ENCODE peak calls at places on chromosome 19, in seven cellular contexts. One of them, this sample, is unnamed.
A peak's percentile ranks its signal among the peaks of the same experiment; 100 is the strongest.

GRCh38 chr19:44643605-44644390 is at the start of gene PVR:
- DNase-seq in adrenal gland: peak; percentile 77
- DNase-seq in CD4-positive, alpha-beta T cell: no peak
- DNase-seq in OCI-LY7: no peak
- DNase-seq in astrocyte: peak; percentile 58
- DNase-seq in type B pancreatic cell: peak; percentile 78
- DNase-seq in colonic mucosa: peak; percentile 79
- DNase-seq in this sample: peak; percentile 68

GRCh38 chr19:9939301-9939913 is 3.1 kb upstream of the OLFM2 start:
- DNase-seq in OCI-LY7: no peak
- DNase-seq in colonic mucosa: no peak
- DNase-seq in type B pancreatic cell: no peak
- DNase-seq in adrenal gland: no peak
- DNase-seq in astrocyte: no peak
- DNase-seq in CD4-positive, alpha-beta T cell: no peak
- DNase-seq in this sample: no peak

GRCh38 chr19:33463194-33463593 is 58.4 kb downstream of the PEPD start:
- DNase-seq in type B pancreatic cell: no peak
- DNase-seq in CD4-positive, alpha-beta T cell: no peak
- DNase-seq in colonic mucosa: no peak
- DNase-seq in astrocyte: no peak
- DNase-seq in adrenal gland: no peak
- DNase-seq in OCI-LY7: no peak
- DNase-seq in this sample: no peak

GRCh38 chr19:58212336-58213074 is 16.2 kb upstream of the ZNF544 start:
- DNase-seq in OCI-LY7: no peak
- DNase-seq in colonic mucosa: no peak
- DNase-seq in CD4-positive, alpha-beta T cell: no peak
- DNase-seq in astrocyte: no peak
- DNase-seq in adrenal gland: no peak
- DNase-seq in type B pancreatic cell: no peak
- DNase-seq in this sample: no peak

GRCh38 chr19:46849610-46850009 is 1.0 kb downstream of the AP2S1 start:
- DNase-seq in OCI-LY7: no peak
- DNase-seq in type B pancreatic cell: no peak
- DNase-seq in adrenal gland: peak; percentile 20
- DNase-seq in astrocyte: no peak
- DNase-seq in colonic mucosa: no peak
- DNase-seq in CD4-positive, alpha-beta T cell: no peak
- DNase-seq in this sample: no peak

GRCh38 chr19:6738726-6739389 is 622 bp upstream of the TRIP10 start:
- DNase-seq in colonic mucosa: peak; percentile 88
- DNase-seq in type B pancreatic cell: no peak
- DNase-seq in CD4-positive, alpha-beta T cell: peak; percentile 15
- DNase-seq in adrenal gland: peak; percentile 81
- DNase-seq in OCI-LY7: peak; percentile 30
- DNase-seq in astrocyte: peak; percentile 10
- DNase-seq in this sample: no peak

GRCh38 chr19:33720691-33721682 is 75.7 kb upstream of the KCTD15 start:
- DNase-seq in OCI-LY7: no peak
- DNase-seq in colonic mucosa: no peak
- DNase-seq in CD4-positive, alpha-beta T cell: no peak
- DNase-seq in adrenal gland: no peak
- DNase-seq in type B pancreatic cell: no peak
- DNase-seq in astrocyte: no peak
- DNase-seq in this sample: no peak

GRCh38 chr19:1105873-1106840 is 2.4 kb downstream of the GPX4 start:
- DNase-seq in adrenal gland: no peak
- DNase-seq in CD4-positive, alpha-beta T cell: no peak
- DNase-seq in astrocyte: no peak
- DNase-seq in colonic mucosa: peak; percentile 30
- DNase-seq in type B pancreatic cell: no peak
- DNase-seq in OCI-LY7: no peak
- DNase-seq in this sample: no peak

GRCh38 chr19:5585461-5586299 is 17.9 kb upstream of the TINCR start:
- DNase-seq in colonic mucosa: no peak
- DNase-seq in CD4-positive, alpha-beta T cell: peak; percentile 37
- DNase-seq in type B pancreatic cell: no peak
- DNase-seq in astrocyte: no peak
- DNase-seq in adrenal gland: peak; percentile 69
- DNase-seq in OCI-LY7: no peak
- DNase-seq in this sample: peak; percentile 78

GRCh38 chr19:32437096-32437495 is 31.5 kb downstream of the DPY19L3 start:
- DNase-seq in astrocyte: no peak
- DNase-seq in type B pancreatic cell: no peak
- DNase-seq in CD4-positive, alpha-beta T cell: no peak
- DNase-seq in colonic mucosa: no peak
- DNase-seq in adrenal gland: no peak
- DNase-seq in OCI-LY7: no peak
- DNase-seq in this sample: no peak

GRCh38 chr19:344625-345319 is at the start of gene MIER2:
- DNase-seq in CD4-positive, alpha-beta T cell: peak; percentile 91
- DNase-seq in astrocyte: peak; percentile 27
- DNase-seq in colonic mucosa: peak; percentile 91
- DNase-seq in OCI-LY7: peak; percentile 87
- DNase-seq in type B pancreatic cell: peak; percentile 96
- DNase-seq in adrenal gland: peak; percentile 78
- DNase-seq in this sample: peak; percentile 98

GRCh38 chr19:29717051-29717450 is 2.0 kb upstream of the C19orf12 start:
- DNase-seq in type B pancreatic cell: no peak
- DNase-seq in CD4-positive, alpha-beta T cell: no peak
- DNase-seq in adrenal gland: no peak
- DNase-seq in astrocyte: no peak
- DNase-seq in colonic mucosa: no peak
- DNase-seq in OCI-LY7: no peak
- DNase-seq in this sample: no peak

GRCh38 chr19:1355258-1355973 is 28.3 kb upstream of the NDUFS7 start:
- DNase-seq in astrocyte: no peak
- DNase-seq in adrenal gland: no peak
- DNase-seq in OCI-LY7: peak; percentile 32
- DNase-seq in CD4-positive, alpha-beta T cell: no peak
- DNase-seq in colonic mucosa: peak; percentile 41
- DNase-seq in type B pancreatic cell: no peak
- DNase-seq in this sample: peak; percentile 42

GRCh38 chr19:56837892-56838679 is 2.4 kb downstream of the PEG3 start:
- DNase-seq in astrocyte: no peak
- DNase-seq in CD4-positive, alpha-beta T cell: no peak
- DNase-seq in type B pancreatic cell: no peak
- DNase-seq in colonic mucosa: peak; percentile 22
- DNase-seq in OCI-LY7: no peak
- DNase-seq in adrenal gland: peak; percentile 80
- DNase-seq in this sample: no peak

GRCh38 chr19:45099465-45100201 is 6.7 kb downstream of the PPP1R37 start:
- DNase-seq in astrocyte: no peak
- DNase-seq in CD4-positive, alpha-beta T cell: no peak
- DNase-seq in OCI-LY7: no peak
- DNase-seq in colonic mucosa: no peak
- DNase-seq in type B pancreatic cell: no peak
- DNase-seq in adrenal gland: peak; percentile 91
- DNase-seq in this sample: no peak

GRCh38 chr19:32255566-32256295 is 89.7 kb upstream of the ZNF507 start:
- DNase-seq in type B pancreatic cell: no peak
- DNase-seq in OCI-LY7: no peak
- DNase-seq in colonic mucosa: no peak
- DNase-seq in CD4-positive, alpha-beta T cell: no peak
- DNase-seq in astrocyte: no peak
- DNase-seq in adrenal gland: no peak
- DNase-seq in this sample: no peak

GRCh38 chr19:45164577-45165335 is 4.0 kb upstream of the NKPD1 start:
- DNase-seq in CD4-positive, alpha-beta T cell: peak; percentile 38
- DNase-seq in adrenal gland: peak; percentile 53
- DNase-seq in colonic mucosa: peak; percentile 75
- DNase-seq in astrocyte: peak; percentile 55
- DNase-seq in OCI-LY7: peak; percentile 48
- DNase-seq in type B pancreatic cell: no peak
- DNase-seq in this sample: peak; percentile 88

GRCh38 chr19:8342684-8343482 is at the start of gene KANK3:
- DNase-seq in adrenal gland: peak; percentile 94
- DNase-seq in CD4-positive, alpha-beta T cell: peak; percentile 90
- DNase-seq in OCI-LY7: peak; percentile 93
- DNase-seq in colonic mucosa: peak; percentile 99
- DNase-seq in astrocyte: peak; percentile 92
- DNase-seq in type B pancreatic cell: peak; percentile 90
- DNase-seq in this sample: peak; percentile 99

GRCh38 chr19:8337728-8338127 is 5.3 kb downstream of the KANK3 start:
- DNase-seq in colonic mucosa: no peak
- DNase-seq in astrocyte: no peak
- DNase-seq in adrenal gland: no peak
- DNase-seq in CD4-positive, alpha-beta T cell: no peak
- DNase-seq in type B pancreatic cell: no peak
- DNase-seq in OCI-LY7: no peak
- DNase-seq in this sample: no peak

GRCh38 chr19:8342316-8342683 is 762 bp downstream of the KANK3 start:
- DNase-seq in OCI-LY7: no peak
- DNase-seq in colonic mucosa: no peak
- DNase-seq in adrenal gland: no peak
- DNase-seq in type B pancreatic cell: no peak
- DNase-seq in CD4-positive, alpha-beta T cell: no peak
- DNase-seq in astrocyte: no peak
- DNase-seq in this sample: no peak

GRCh38 chr19:8338835-8339234 is 4.2 kb downstream of the KANK3 start:
- DNase-seq in adrenal gland: no peak
- DNase-seq in type B pancreatic cell: no peak
- DNase-seq in colonic mucosa: no peak
- DNase-seq in astrocyte: no peak
- DNase-seq in CD4-positive, alpha-beta T cell: no peak
- DNase-seq in OCI-LY7: no peak
- DNase-seq in this sample: no peak

GRCh38 chr19:8340341-8341096 is 2.5 kb downstream of the KANK3 start:
- DNase-seq in colonic mucosa: no peak
- DNase-seq in astrocyte: no peak
- DNase-seq in CD4-positive, alpha-beta T cell: no peak
- DNase-seq in type B pancreatic cell: no peak
- DNase-seq in OCI-LY7: no peak
- DNase-seq in adrenal gland: peak; percentile 84
- DNase-seq in this sample: peak; percentile 16
- TF ChIP-seq CTCF in colonic mucosa: no peak
- TF ChIP-seq CTCF in astrocyte: no peak
- TF ChIP-seq CTCF in CD4-positive, alpha-beta T cell: no peak
- TF ChIP-seq CTCF in type B pancreatic cell: no peak
- TF ChIP-seq CTCF in OCI-LY7: no peak
- TF ChIP-seq CTCF in adrenal gland: peak; percentile 33
- TF ChIP-seq CTCF in this sample: no peak

DNA sequence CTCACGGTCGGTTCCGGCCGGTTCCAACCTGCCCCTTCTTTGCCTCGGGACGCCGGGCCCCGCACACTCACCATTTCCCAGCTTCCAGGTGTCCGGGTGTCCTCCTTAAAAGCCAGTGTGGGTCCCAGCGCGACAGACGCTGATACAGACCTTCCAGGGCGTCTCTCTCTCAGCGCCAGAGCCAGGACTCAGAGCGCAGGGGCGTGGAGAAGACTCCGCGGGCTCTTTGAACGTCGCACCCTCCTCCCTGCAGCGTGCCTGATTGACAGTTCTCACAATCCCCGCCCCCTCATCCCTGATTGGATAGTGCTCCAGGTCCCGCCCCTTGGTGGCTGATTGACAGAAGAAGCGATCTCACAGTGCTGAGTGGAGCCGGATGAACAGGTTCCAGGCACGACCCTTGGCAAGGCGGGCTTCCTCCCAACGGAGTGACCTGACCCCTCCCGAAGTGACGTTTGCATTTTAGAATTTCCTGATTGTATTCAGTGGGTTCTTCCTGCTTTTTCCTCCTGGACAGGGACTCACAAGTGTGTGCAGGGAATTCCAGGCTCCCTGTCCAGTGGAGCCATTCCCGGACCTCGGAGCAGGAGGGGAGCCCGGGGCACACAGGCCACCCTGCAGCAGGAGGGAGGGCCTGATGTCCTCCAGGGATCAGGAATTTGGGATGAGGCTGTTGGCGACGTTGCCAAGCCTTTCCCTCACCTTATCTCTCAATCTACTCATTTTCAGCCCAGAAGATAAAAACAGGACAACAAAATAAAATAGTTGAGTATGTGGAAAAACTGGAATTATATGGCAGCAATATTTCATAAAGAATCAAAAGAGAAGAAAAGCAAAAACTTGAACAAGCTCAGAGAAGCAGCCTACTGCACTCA is at the start of gene ZNF823:
- DNase-seq in astrocyte: peak; percentile 94
- DNase-seq in adrenal gland: peak; percentile 99
- DNase-seq in OCI-LY7: peak; percentile 99
- DNase-seq in CD4-positive, alpha-beta T cell: peak; percentile 92
- DNase-seq in colonic mucosa: peak; percentile 100
- DNase-seq in type B pancreatic cell: peak; percentile 97
- DNase-seq in this sample: peak; percentile 95
- TF ChIP-seq CTCF in astrocyte: no peak
- TF ChIP-seq CTCF in adrenal gland: no peak
- TF ChIP-seq CTCF in OCI-LY7: no peak
- TF ChIP-seq CTCF in CD4-positive, alpha-beta T cell: no peak
- TF ChIP-seq CTCF in colonic mucosa: no peak
- TF ChIP-seq CTCF in type B pancreatic cell: no peak
- TF ChIP-seq CTCF in this sample: no peak

GRCh38 chr19:14113762-14114414 is 3.7 kb downstream of the PRKACA start:
- DNase-seq in colonic mucosa: peak; percentile 61
- DNase-seq in OCI-LY7: peak; percentile 31
- DNase-seq in adrenal gland: no peak
- DNase-seq in CD4-positive, alpha-beta T cell: peak; percentile 44
- DNase-seq in type B pancreatic cell: no peak
- DNase-seq in astrocyte: no peak
- DNase-seq in this sample: no peak
- TF ChIP-seq CTCF in colonic mucosa: no peak
- TF ChIP-seq CTCF in OCI-LY7: peak; percentile 74
- TF ChIP-seq CTCF in adrenal gland: peak; percentile 43
- TF ChIP-seq CTCF in CD4-positive, alpha-beta T cell: no peak
- TF ChIP-seq CTCF in type B pancreatic cell: peak; percentile 60
- TF ChIP-seq CTCF in astrocyte: peak; percentile 12
- TF ChIP-seq CTCF in this sample: peak; percentile 27

DNA sequence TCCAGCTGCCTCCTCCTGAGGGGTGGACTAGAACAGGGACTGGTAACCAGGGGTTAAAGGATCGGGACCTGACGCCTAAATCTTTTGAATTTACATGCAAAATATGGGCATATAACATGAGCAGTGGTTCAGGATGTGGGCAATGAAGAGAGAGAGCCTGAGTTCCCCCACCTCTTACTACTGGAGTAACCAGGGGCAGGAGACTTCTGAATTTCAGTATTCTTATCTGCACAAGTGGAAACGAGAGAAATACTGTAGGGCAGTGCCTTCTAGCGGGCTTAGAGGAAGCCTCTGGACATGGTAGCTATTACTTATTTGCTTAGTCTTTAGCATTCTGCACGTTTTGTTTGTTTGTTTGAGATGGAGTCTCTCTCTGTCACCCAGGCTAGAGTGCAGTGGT is 26.3 kb downstream of the BCAT2 start:
- DNase-seq in colonic mucosa: no peak
- DNase-seq in CD4-positive, alpha-beta T cell: no peak
- DNase-seq in OCI-LY7: no peak
- DNase-seq in astrocyte: no peak
- DNase-seq in adrenal gland: no peak
- DNase-seq in type B pancreatic cell: no peak
- DNase-seq in this sample: no peak
- TF ChIP-seq CTCF in colonic mucosa: no peak
- TF ChIP-seq CTCF in CD4-positive, alpha-beta T cell: no peak
- TF ChIP-seq CTCF in OCI-LY7: no peak
- TF ChIP-seq CTCF in astrocyte: no peak
- TF ChIP-seq CTCF in adrenal gland: peak; percentile 41
- TF ChIP-seq CTCF in type B pancreatic cell: no peak
- TF ChIP-seq CTCF in this sample: no peak